ENCODE peak calls at places on chromosomes 16 and 17, in four cellular contexts. One of them, this sample, is unnamed.

GRCh38 chr16:8716592-8716991 is 42.2 kb downstream of the ABAT start:
- DNase-seq in heart left ventricle: no peak
- DNase-seq in GM12891: no peak
- DNase-seq in stomach: no peak
- DNase-seq in this sample: no peak

GRCh38 chr16:1610841-1611653 is 825 bp downstream of the IFT140 start:
- DNase-seq in heart left ventricle: no peak
- DNase-seq in GM12891: no peak
- DNase-seq in stomach: no peak
- DNase-seq in this sample: no peak

GRCh38 chr16:88681084-88681680 is 5.1 kb downstream of the SNAI3 start:
- DNase-seq in heart left ventricle: no peak
- DNase-seq in GM12891: peak
- DNase-seq in stomach: peak
- DNase-seq in this sample: no peak

GRCh38 chr17:46910179-46910927 is 12.6 kb upstream of the GOSR2 start:
- DNase-seq in heart left ventricle: no peak
- DNase-seq in GM12891: no peak
- DNase-seq in stomach: peak
- DNase-seq in this sample: no peak

GRCh38 chr16:67169642-67170167 is 633 bp upstream of the NOL3 start:
- DNase-seq in heart left ventricle: peak
- DNase-seq in GM12891: no peak
- DNase-seq in stomach: no peak
- DNase-seq in this sample: no peak

GRCh38 chr16:17245727-17246576 is 224.8 kb downstream of the XYLT1 start:
- DNase-seq in heart left ventricle: no peak
- DNase-seq in GM12891: no peak
- DNase-seq in stomach: no peak
- DNase-seq in this sample: no peak

GRCh38 chr17:74877592-74878543 is 5.1 kb upstream of the FDXR start:
- DNase-seq in heart left ventricle: peak
- DNase-seq in GM12891: no peak
- DNase-seq in stomach: peak
- DNase-seq in this sample: no peak

GRCh38 chr17:11554542-11554941 is 43.7 kb upstream of the DNAH9 start:
- DNase-seq in heart left ventricle: no peak
- DNase-seq in GM12891: no peak
- DNase-seq in stomach: no peak
- DNase-seq in this sample: no peak

GRCh38 chr16:69349508-69349907 is 2.1 kb downstream of the TMED6 start:
- DNase-seq in heart left ventricle: no peak
- DNase-seq in GM12891: no peak
- DNase-seq in stomach: no peak
- DNase-seq in this sample: no peak

GRCh38 chr17:75845933-75846700 is 1.9 kb upstream of the UNC13D start:
- DNase-seq in heart left ventricle: no peak
- DNase-seq in GM12891: peak
- DNase-seq in stomach: no peak
- DNase-seq in this sample: no peak

GRCh38 chr16:12214509-12214908 is 238.0 kb downstream of the SNX29 start:
- DNase-seq in heart left ventricle: no peak
- DNase-seq in GM12891: no peak
- DNase-seq in stomach: no peak
- DNase-seq in this sample: no peak

GRCh38 chr16:78494674-78495073 is 395.2 kb downstream of the WWOX start:
- DNase-seq in heart left ventricle: no peak
- DNase-seq in GM12891: no peak
- DNase-seq in stomach: no peak
- DNase-seq in this sample: no peak

GRCh38 chr17:81368161-81368560 is 27.1 kb upstream of the BAHCC1 start:
- DNase-seq in heart left ventricle: no peak
- DNase-seq in GM12891: no peak
- DNase-seq in stomach: no peak
- DNase-seq in this sample: no peak

GRCh38 chr17:2547176-2547575 is 35.5 kb upstream of the METTL16 start:
- DNase-seq in heart left ventricle: no peak
- DNase-seq in GM12891: no peak
- DNase-seq in stomach: no peak
- DNase-seq in this sample: peak

GRCh38 chr16:83717814-83718213 is 90.0 kb upstream of the HSBP1 start:
- DNase-seq in heart left ventricle: no peak
- DNase-seq in GM12891: no peak
- DNase-seq in stomach: no peak
- DNase-seq in this sample: peak

GRCh38 chr16:89922477-89922883 is 662 bp upstream of the TUBB3 start:
- DNase-seq in heart left ventricle: peak
- DNase-seq in GM12891: no peak
- DNase-seq in stomach: peak
- DNase-seq in this sample: peak

GRCh38 chr17:81520021-81520894 is 7.7 kb upstream of the ACTG1 start:
- DNase-seq in heart left ventricle: peak
- DNase-seq in GM12891: no peak
- DNase-seq in stomach: no peak
- DNase-seq in this sample: no peak

GRCh38 chr17:74646231-74646630 is 22.7 kb upstream of the CD300E start:
- DNase-seq in heart left ventricle: no peak
- DNase-seq in GM12891: no peak
- DNase-seq in stomach: no peak
- DNase-seq in this sample: peak

GRCh38 chr16:80720759-80721470 is 83.5 kb downstream of the CDYL2 start:
- DNase-seq in heart left ventricle: no peak
- DNase-seq in GM12891: no peak
- DNase-seq in stomach: no peak
- DNase-seq in this sample: no peak

GRCh38 chr17:8941980-8942617 is 23.4 kb downstream of the PIK3R5 start:
- DNase-seq in heart left ventricle: no peak
- DNase-seq in GM12891: no peak
- DNase-seq in stomach: no peak
- DNase-seq in this sample: no peak

GRCh38 chr17:65278050-65278819 is 141.1 kb downstream of the RGS9 start:
- DNase-seq in heart left ventricle: peak
- DNase-seq in GM12891: peak
- DNase-seq in stomach: peak
- DNase-seq in this sample: peak

GRCh38 chr17:79077587-79077986 is 3.0 kb downstream of the ENGASE start:
- DNase-seq in heart left ventricle: no peak
- DNase-seq in GM12891: no peak
- DNase-seq in stomach: no peak
- DNase-seq in this sample: no peak

GRCh38 chr16:66131895-66132294 is 234.6 kb upstream of the CDH5 start:
- DNase-seq in heart left ventricle: no peak
- DNase-seq in GM12891: no peak
- DNase-seq in stomach: no peak
- DNase-seq in this sample: no peak

GRCh38 chr16:78562650-78563049 is 463.2 kb downstream of the WWOX start:
- DNase-seq in heart left ventricle: no peak
- DNase-seq in GM12891: no peak
- DNase-seq in stomach: no peak
- DNase-seq in this sample: no peak

GRCh38 chr17:18038149-18038850 is 668 bp downstream of the ATPAF2 start:
- DNase-seq in heart left ventricle: no peak
- DNase-seq in GM12891: no peak
- DNase-seq in stomach: no peak
- DNase-seq in this sample: no peak

GRCh38 chr17:80816241-80817103 is 175.2 kb upstream of the CHMP6 start:
- DNase-seq in heart left ventricle: no peak
- DNase-seq in GM12891: no peak
- DNase-seq in stomach: no peak
- DNase-seq in this sample: no peak

GRCh38 chr17:16927641-16928321 is 44.1 kb downstream of the TNFRSF13B start:
- DNase-seq in heart left ventricle: no peak
- DNase-seq in GM12891: no peak
- DNase-seq in stomach: no peak
- DNase-seq in this sample: no peak

GRCh38 chr17:17580662-17581470 is 10.6 kb downstream of the PEMT start:
- DNase-seq in heart left ventricle: no peak
- DNase-seq in GM12891: no peak
- DNase-seq in stomach: no peak
- DNase-seq in this sample: peak

GRCh38 chr17:19664136-19664820 is 15.7 kb downstream of the ALDH3A2 start:
- DNase-seq in heart left ventricle: peak
- DNase-seq in GM12891: no peak
- DNase-seq in stomach: peak
- DNase-seq in this sample: no peak

GRCh38 chr17:5819396-5819795 is 235.1 kb upstream of the NLRP1 start:
- DNase-seq in heart left ventricle: no peak
- DNase-seq in GM12891: no peak
- DNase-seq in stomach: no peak
- DNase-seq in this sample: no peak

GRCh38 chr17:68777243-68777855 is 176.2 kb upstream of the FAM20A start:
- DNase-seq in heart left ventricle: peak
- DNase-seq in GM12891: no peak
- DNase-seq in stomach: peak
- DNase-seq in this sample: no peak

DNA sequence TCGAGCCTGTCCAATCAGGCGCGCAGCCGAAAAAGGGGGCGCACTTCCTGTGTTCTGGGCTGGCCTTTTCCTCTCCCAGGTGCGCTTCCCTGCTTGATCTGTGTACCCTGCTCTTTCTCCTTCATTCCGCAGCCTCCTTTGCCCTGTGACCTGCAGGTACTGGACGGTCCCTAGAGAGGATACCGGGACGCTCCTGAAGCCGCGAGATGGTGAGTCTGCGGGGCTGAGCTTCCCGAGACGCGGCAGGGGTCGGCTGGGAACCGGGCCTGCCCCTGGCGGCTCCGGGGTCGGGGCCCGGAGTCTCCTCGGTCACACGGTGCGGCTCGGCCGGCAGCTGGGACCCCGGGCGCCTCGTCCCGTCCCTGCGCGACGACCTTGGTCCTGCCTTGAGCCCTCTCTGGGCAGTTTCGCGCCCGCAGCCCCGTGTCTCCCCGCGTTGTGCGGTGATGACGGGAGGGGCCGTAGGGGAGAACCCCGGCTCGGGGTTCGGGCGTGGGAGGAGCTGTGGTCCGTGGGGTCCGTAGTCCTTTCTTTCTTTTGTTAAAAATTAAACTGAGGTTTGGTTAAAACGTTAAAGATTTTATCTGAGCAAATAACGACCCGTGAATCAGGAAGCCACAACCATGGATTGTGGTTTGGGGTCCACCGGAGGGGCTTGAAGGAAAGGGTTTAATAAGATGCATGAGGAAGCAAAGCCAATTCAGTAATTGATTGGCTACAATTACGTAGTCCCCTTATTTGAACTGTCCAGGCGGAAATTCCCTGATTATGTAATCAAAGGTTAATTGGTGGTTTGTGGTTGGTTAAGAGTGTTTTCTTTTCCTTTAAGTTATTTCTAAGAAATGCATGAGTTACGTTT is 172.8 kb upstream of the ZNF267 start:
- DNase-seq in heart left ventricle: peak
- DNase-seq in GM12891: peak
- DNase-seq in stomach: peak
- DNase-seq in this sample: peak
- TF ChIP-seq POLR2A in heart left ventricle: no peak
- TF ChIP-seq POLR2A in GM12891: peak
- TF ChIP-seq POLR2A in stomach: no peak
- TF ChIP-seq POLR2A in this sample: no peak

DNA sequence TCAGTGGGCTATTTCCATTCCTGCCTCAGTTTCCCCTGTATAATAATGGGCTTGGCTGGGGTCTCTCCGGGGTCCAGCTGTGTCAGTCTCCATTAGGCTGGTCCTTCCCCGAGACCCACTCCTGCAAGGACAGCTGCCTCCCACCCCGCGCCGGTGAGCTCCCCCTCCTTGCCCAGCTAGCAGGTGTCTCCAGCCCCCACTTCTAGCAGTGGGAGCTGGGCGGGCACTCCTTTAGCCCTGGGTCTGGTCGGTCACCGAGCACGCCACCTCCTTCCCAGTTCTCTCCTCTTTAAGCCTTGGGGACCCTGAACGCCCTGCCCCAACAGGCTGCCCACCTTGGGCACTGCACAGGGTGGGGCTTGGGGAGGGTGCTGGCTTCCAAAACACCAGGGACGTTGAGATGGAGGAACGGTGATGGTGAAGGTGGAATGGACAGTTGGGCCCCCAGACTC is 10.5 kb downstream of the TBX2 start:
- DNase-seq in heart left ventricle: no peak
- DNase-seq in GM12891: peak
- DNase-seq in stomach: no peak
- DNase-seq in this sample: no peak
- TF ChIP-seq POLR2A in heart left ventricle: no peak
- TF ChIP-seq POLR2A in GM12891: no peak
- TF ChIP-seq POLR2A in stomach: no peak
- TF ChIP-seq POLR2A in this sample: no peak

DNA sequence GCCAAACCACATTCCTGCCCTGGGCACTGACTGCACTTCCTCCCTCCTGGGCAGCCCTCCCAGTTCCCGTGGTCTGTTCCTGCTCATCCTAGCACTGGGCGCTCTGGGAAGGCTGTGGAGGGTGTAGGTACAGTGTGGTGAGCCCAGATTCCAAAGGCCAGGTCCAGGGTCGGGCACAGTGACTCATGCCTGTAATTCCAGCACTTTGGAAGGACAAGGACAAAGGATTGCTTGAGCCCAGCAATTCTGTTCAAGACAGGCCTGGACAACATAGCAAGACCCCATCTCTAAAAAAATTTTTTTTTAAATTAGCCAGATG is 30.6 kb downstream of the C16orf74 start:
- DNase-seq in heart left ventricle: no peak
- DNase-seq in GM12891: no peak
- DNase-seq in stomach: peak
- DNase-seq in this sample: peak
- TF ChIP-seq POLR2A in heart left ventricle: no peak
- TF ChIP-seq POLR2A in GM12891: no peak
- TF ChIP-seq POLR2A in stomach: no peak
- TF ChIP-seq POLR2A in this sample: no peak

GRCh38 chr17:30905742-30906100 is 317 bp downstream of the TEFM start:
- DNase-seq in heart left ventricle: no peak
- DNase-seq in GM12891: no peak
- DNase-seq in stomach: no peak
- DNase-seq in this sample: no peak

GRCh38 chr17:30908717-30909420 is 2.8 kb upstream of the TEFM start:
- DNase-seq in heart left ventricle: no peak
- DNase-seq in GM12891: no peak
- DNase-seq in stomach: no peak
- DNase-seq in this sample: no peak

DNA sequence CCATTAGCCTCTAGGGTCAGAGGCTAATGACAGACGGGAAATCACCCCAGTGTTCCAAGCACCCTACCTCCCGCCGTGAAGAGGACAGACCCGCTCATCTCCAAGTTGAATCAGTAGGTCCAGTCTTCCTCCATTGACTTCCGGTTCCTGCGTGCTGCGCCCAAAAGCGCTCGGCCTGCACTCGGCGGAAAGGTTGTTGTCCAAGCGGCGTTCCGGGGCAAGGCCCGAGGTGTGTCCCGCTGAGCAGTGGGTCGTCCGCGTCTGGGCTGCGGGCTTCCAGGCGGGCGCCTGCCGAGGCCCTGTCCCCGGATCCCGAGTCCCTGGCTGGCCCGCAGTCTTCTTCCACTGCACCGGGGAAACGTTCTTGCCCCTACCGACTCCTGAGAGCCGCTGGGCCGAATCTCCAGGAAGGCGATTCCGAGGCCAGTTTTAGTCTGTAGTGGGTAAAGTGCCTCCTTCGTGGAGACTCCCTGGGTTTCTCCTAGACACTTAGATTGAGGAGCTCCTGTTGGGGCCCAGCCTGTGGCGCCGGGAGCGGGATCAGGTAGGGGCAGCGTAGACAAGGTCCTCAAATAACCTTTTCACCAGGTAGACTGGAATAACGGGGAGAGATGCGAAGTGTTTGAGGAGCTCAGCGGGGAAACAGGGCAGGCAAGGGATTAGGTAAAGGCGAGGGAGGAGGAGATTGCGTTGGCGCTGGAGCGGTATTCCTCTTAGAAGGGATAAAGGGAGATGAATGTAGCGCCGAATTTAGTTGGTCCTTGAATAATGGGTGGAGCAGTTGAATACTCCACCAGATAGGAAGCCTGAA is at the start of gene TEFM:
- DNase-seq in heart left ventricle: peak
- DNase-seq in GM12891: peak
- DNase-seq in stomach: peak
- DNase-seq in this sample: peak
- TF ChIP-seq POLR2A in heart left ventricle: no peak
- TF ChIP-seq POLR2A in GM12891: peak
- TF ChIP-seq POLR2A in stomach: no peak
- TF ChIP-seq POLR2A in this sample: peak